ENCODE peak calls at places on chromosomes 6 and 20, in ten cellular contexts. R, Y, M, B, P, E, W, L, D and U are unnamed samples.

GRCh38 chr20:2507875-2508630 is 662 bp downstream of the ZNF343 start:
- DNase-seq in R (no peak), Y (peak), M (peak), B (no peak), P (peak), E (no peak), W (no peak), L (no peak), D (no peak), U (no peak)

GRCh38 chr20:23435675-23436539 is 3.6 kb upstream of the CSTL1 start:
- DNase-seq in R (no peak), Y (no peak), M (no peak), B (no peak), P (no peak), E (no peak), W (peak), L (no peak), D (no peak), U (no peak)

GRCh38 chr6:112956696-112957525 is 609.8 kb downstream of the RFPL4B start:
- DNase-seq in R (no peak), Y (no peak), M (peak), B (no peak), P (peak), E (no peak), W (no peak), L (no peak), D (no peak), U (no peak)

GRCh38 chr6:108619431-108620197 is 58.9 kb downstream of the FOXO3 start:
- DNase-seq in R (no peak), Y (no peak), M (peak), B (no peak), P (peak), E (no peak), W (no peak), L (no peak), D (no peak), U (no peak)

GRCh38 chr6:52736145-52736544 is 27.1 kb downstream of the GSTA2 start:
- DNase-seq in R (no peak), Y (no peak), M (no peak), B (no peak), P (no peak), E (no peak), W (no peak), L (no peak), D (no peak), U (no peak)

GRCh38 chr20:16434087-16434664 is 139.1 kb downstream of the KIF16B start:
- DNase-seq in R (peak), Y (peak), M (peak), B (peak), P (peak), E (peak), W (peak), L (peak), D (peak), U (peak)

GRCh38 chr6:160297310-160297709 is 38.7 kb upstream of the SLC22A2 start:
- DNase-seq in R (no peak), Y (no peak), M (no peak), B (no peak), P (peak), E (no peak), W (no peak), L (no peak), D (no peak), U (no peak)

GRCh38 chr6:132993738-132994137 is 179.4 kb downstream of the RPS12 start:
- DNase-seq in R (no peak), Y (no peak), M (no peak), B (no peak), P (no peak), E (no peak), W (no peak), L (no peak), D (no peak), U (no peak)

GRCh38 chr6:67640462-67640861 is 994.6 kb upstream of the ADGRB3 start:
- DNase-seq in R (no peak), Y (no peak), M (no peak), B (no peak), P (no peak), E (no peak), W (no peak), L (no peak), D (no peak), U (no peak)

GRCh38 chr6:15551798-15552197 is 111.0 kb downstream of the DTNBP1 start:
- DNase-seq in R (no peak), Y (no peak), M (no peak), B (no peak), P (no peak), E (no peak), W (no peak), L (no peak), D (no peak), U (no peak)

GRCh38 chr20:16216227-16217210 is 356.7 kb downstream of the KIF16B start:
- DNase-seq in R (no peak), Y (no peak), M (no peak), B (no peak), P (no peak), E (peak), W (no peak), L (no peak), D (no peak), U (no peak)

GRCh38 chr20:32018269-32019155 is 8.3 kb downstream of the CCM2L start:
- DNase-seq in R (peak), Y (no peak), M (peak), B (peak), P (peak), E (peak), W (no peak), L (peak), D (peak), U (no peak)

GRCh38 chr20:13447385-13448180 is 191.1 kb downstream of the TASP1 start:
- DNase-seq in R (no peak), Y (no peak), M (no peak), B (no peak), P (no peak), E (no peak), W (no peak), L (no peak), D (no peak), U (no peak)

GRCh38 chr6:22699046-22699639 is 129.8 kb downstream of the HDGFL1 start:
- DNase-seq in R (no peak), Y (no peak), M (no peak), B (no peak), P (no peak), E (no peak), W (no peak), L (no peak), D (no peak), U (no peak)

GRCh38 chr6:38262041-38262440 is 377.7 kb downstream of the BTBD9 start:
- DNase-seq in R (no peak), Y (no peak), M (peak), B (no peak), P (peak), E (peak), W (no peak), L (no peak), D (no peak), U (no peak)

GRCh38 chr6:34967461-34967860 is 78.4 kb downstream of the ANKS1A start:
- DNase-seq in R (no peak), Y (no peak), M (no peak), B (no peak), P (no peak), E (no peak), W (no peak), L (no peak), D (no peak), U (no peak)

GRCh38 chr6:100078509-100078908 is 84.5 kb upstream of the MCHR2 start:
- DNase-seq in R (peak), Y (no peak), M (peak), B (no peak), P (peak), E (peak), W (no peak), L (no peak), D (no peak), U (no peak)

GRCh38 chr6:107957165-107957908 is 671 bp downstream of the SEC63 start:
- DNase-seq in R (peak), Y (peak), M (peak), B (peak), P (peak), E (peak), W (peak), L (peak), D (peak), U (no peak)

GRCh38 chr6:158799051-158799792 is 19.9 kb downstream of the EZR start:
- DNase-seq in R (no peak), Y (no peak), M (peak), B (no peak), P (peak), E (no peak), W (no peak), L (no peak), D (no peak), U (no peak)

GRCh38 chr20:20712004-20712473 is 405 bp downstream of the RALGAPA2 start:
- DNase-seq in R (no peak), Y (no peak), M (peak), B (peak), P (peak), E (no peak), W (peak), L (no peak), D (no peak), U (no peak)

GRCh38 chr6:38018755-38019165 is 199.2 kb downstream of the ZFAND3 start:
- DNase-seq in R (no peak), Y (no peak), M (no peak), B (no peak), P (no peak), E (no peak), W (no peak), L (no peak), D (no peak), U (no peak)